ENCODE peak calls at places on chromosomes 12 and 14, in seven cellular contexts. A is NCI-H748 treated with DMSO at 0.1 percent for 48 hours; F is stimulated activated CD4-positive, alpha-beta T cell treated with anti-CD3 and anti-CD28 coated beads, Interleukin-1b, Interleukin-23, amount 100 ng/mL, for 4 hours; K is kidney tubule cell; V is EL; H is activated B cell treated with CpG ODN at 0.5 μM for 24 hours; N is activated T-helper 1 cell treated with anti-CD3 and anti-CD28 coated beads, Interleukin-12 subunit alpha, Interleukin-12 subunit beta, Interleukin-2, Interleukin-4 antibody, amounts not matched to agents 30 ng/mL and 10 ng/mL and 1 ng/mL, durations not matched to agents 14 hours and 24 hours and 36 hours. U is an unnamed sample.

GRCh38 chr12:3421191-3421590 is 69.8 kb upstream of the PRMT8 start:
- DNase-seq in A (no peak), F (no peak), K (no peak), V (no peak), H (no peak), N (no peak), U (no peak)

GRCh38 chr12:105910030-105910429 is 228.7 kb downstream of the NUAK1 start:
- DNase-seq in A (no peak), F (no peak), K (no peak), V (peak), H (no peak), N (no peak), U (no peak)

GRCh38 chr12:72982351-72982750 is 710.2 kb downstream of the TRHDE start:
- DNase-seq in A (no peak), F (no peak), K (no peak), V (no peak), H (no peak), N (no peak), U (no peak)

GRCh38 chr12:95733156-95733825 is 57.3 kb downstream of the NTN4 start:
- DNase-seq in A (no peak), F (no peak), K (peak), V (peak), H (no peak), N (no peak), U (peak)

GRCh38 chr12:57235012-57235727 is 5.7 kb downstream of the SHMT2 start:
- DNase-seq in A (peak), F (no peak), K (no peak), V (no peak), H (no peak), N (no peak), U (no peak)

GRCh38 chr14:87468531-87468930 is 524.5 kb downstream of the GALC start:
- DNase-seq in A (no peak), F (no peak), K (peak), V (no peak), H (no peak), N (no peak), U (no peak)

GRCh38 chr12:114625294-114625851 is 58.6 kb downstream of the TBX3 start:
- DNase-seq in A (peak), F (peak), K (peak), V (peak), H (no peak), N (no peak), U (peak)

GRCh38 chr14:83556746-83557460 is 1973.0 kb upstream of the FLRT2 start:
- DNase-seq in A (no peak), F (no peak), K (peak), V (peak), H (no peak), N (no peak), U (no peak)

GRCh38 chr12:78559441-78559840 is 305.1 kb upstream of the SYT1 start:
- DNase-seq in A (no peak), F (no peak), K (peak), V (peak), H (no peak), N (no peak), U (no peak)

GRCh38 chr12:100491104-100491503 is 17.4 kb downstream of the NR1H4 start:
- DNase-seq in A (no peak), F (no peak), K (no peak), V (no peak), H (no peak), N (no peak), U (no peak)

GRCh38 chr12:21500786-21501257 is 613 bp downstream of the RECQL start:
- DNase-seq in A (no peak), F (no peak), K (no peak), V (no peak), H (no peak), N (no peak), U (peak)

GRCh38 chr12:62900686-62901272 is 34.2 kb downstream of the PPM1H start:
- DNase-seq in A (no peak), F (no peak), K (no peak), V (no peak), H (no peak), N (no peak), U (no peak)

GRCh38 chr14:50040401-50040775 is 76.0 kb downstream of the VCPKMT start:
- DNase-seq in A (no peak), F (no peak), K (peak), V (peak), H (no peak), N (peak), U (no peak)

GRCh38 chr12:121765573-121765972 is 27.9 kb downstream of the RHOF start:
- DNase-seq in A (no peak), F (no peak), K (peak), V (peak), H (no peak), N (no peak), U (peak)

U was measured in cerebellar cortex.